ENCODE peak calls at places on chromosome 21, in six cellular contexts. T, X, N, I, F and D are unnamed samples.

GRCh38 chr21:33124879-33125278 is 54.9 kb downstream of the OLIG1 start:
- DNase-seq in T (no peak), X (no peak), N (no peak), I (no peak), F (no peak), D (no peak)

GRCh38 chr21:32813265-32813903 is 41.8 kb upstream of the PAXBP1 start:
- DNase-seq in T (no peak), X (no peak), N (no peak), I (no peak), F (peak; percentile 13), D (peak; percentile 30)

GRCh38 chr21:17514124-17514481 is 1.3 kb downstream of the CXADR start:
- DNase-seq in T (no peak), X (no peak), N (peak; percentile 14), I (no peak), F (no peak), D (no peak)

GRCh38 chr21:45822002-45822397 is 159.6 kb upstream of the COL6A1 start:
- DNase-seq in T (peak; percentile 14), X (no peak), N (no peak), I (no peak), F (no peak), D (no peak)

GRCh38 chr21:29261555-29262540 is 36.9 kb upstream of the BACH1 start:
- DNase-seq in T (no peak), X (no peak), N (no peak), I (no peak), F (no peak), D (no peak)

GRCh38 chr21:17679002-17679600 is 66.4 kb upstream of the BTG3 start:
- DNase-seq in T (no peak), X (peak; percentile 82), N (peak; percentile 53), I (peak; percentile 37), F (peak; percentile 75), D (peak; percentile 66)

GRCh38 chr21:26067836-26068401 is 102.7 kb downstream of the APP start:
- DNase-seq in T (no peak), X (no peak), N (no peak), I (no peak), F (no peak), D (no peak)

GRCh38 chr21:15141236-15141970 is 76.6 kb upstream of the NRIP1 start:
- DNase-seq in T (no peak), X (no peak), N (no peak), I (no peak), F (no peak), D (no peak)

GRCh38 chr21:17416139-17416538 is 96.7 kb upstream of the CXADR start:
- DNase-seq in T (no peak), X (peak; percentile 64), N (peak; percentile 23), I (peak; percentile 47), F (no peak), D (no peak)

GRCh38 chr21:42264245-42265195 is 45.6 kb downstream of the ABCG1 start:
- DNase-seq in T (no peak), X (no peak), N (no peak), I (no peak), F (no peak), D (no peak)

GRCh38 chr21:45970674-45971486 is 10.7 kb upstream of the COL6A1 start:
- DNase-seq in T (peak; percentile 80), X (peak; percentile 52), N (no peak), I (no peak), F (peak; percentile 10), D (peak; percentile 84)

GRCh38 chr21:33229099-33229775 is 501 bp upstream of the IFNAR2 start:
- DNase-seq in T (no peak), X (no peak), N (no peak), I (no peak), F (no peak), D (no peak)

GRCh38 chr21:24150753-24151152 is 1456.5 kb downstream of the MRPL39 start:
- DNase-seq in T (no peak), X (no peak), N (no peak), I (no peak), F (no peak), D (no peak)

GRCh38 chr21:29854795-29855194 is 85.0 kb downstream of the GRIK1 start:
- DNase-seq in T (no peak), X (no peak), N (no peak), I (no peak), F (no peak), D (no peak)

GRCh38 chr21:26177741-26178452 is 7.3 kb upstream of the APP start:
- DNase-seq in T (no peak), X (no peak), N (no peak), I (no peak), F (no peak), D (no peak)

GRCh38 chr21:42097860-42098259 is 26.7 kb downstream of the UMODL1 start:
- DNase-seq in T (no peak), X (peak; percentile 97), N (peak; percentile 98), I (peak; percentile 96), F (no peak), D (no peak)

GRCh38 chr21:43203523-43204080 is 34.8 kb downstream of the CRYAA start:
- DNase-seq in T (peak; percentile 7), X (no peak), N (no peak), I (no peak), F (no peak), D (no peak)

GRCh38 chr21:27813750-27814149 is 846.9 kb upstream of the ADAMTS5 start:
- DNase-seq in T (no peak), X (no peak), N (no peak), I (no peak), F (no peak), D (no peak)

GRCh38 chr21:45992311-45993209 is 11.0 kb downstream of the COL6A1 start:
- DNase-seq in T (peak; percentile 36), X (no peak), N (no peak), I (no peak), F (no peak), D (no peak)

GRCh38 chr21:45888361-45889009 is 93.1 kb upstream of the COL6A1 start:
- DNase-seq in T (no peak), X (no peak), N (no peak), I (no peak), F (no peak), D (no peak)

GRCh38 chr21:16195896-16196443 is 466.2 kb downstream of the USP25 start:
- DNase-seq in T (no peak), X (peak; percentile 42), N (no peak), I (no peak), F (no peak), D (no peak)

GRCh38 chr21:33155457-33155856 is 74.3 kb upstream of the IFNAR2 start:
- DNase-seq in T (no peak), X (no peak), N (no peak), I (no peak), F (no peak), D (no peak)

GRCh38 chr21:45352621-45353125 is 52.3 kb upstream of the COL18A1 start:
- DNase-seq in T (no peak), X (no peak), N (no peak), I (no peak), F (no peak), D (no peak)

GRCh38 chr21:18204931-18205330 is 39.7 kb upstream of the CHODL start:
- DNase-seq in T (no peak), X (no peak), N (no peak), I (no peak), F (no peak), D (no peak)

GRCh38 chr21:29382029-29382654 is 83.4 kb downstream of the BACH1 start:
- DNase-seq in T (no peak), X (peak; percentile 37), N (peak; percentile 54), I (no peak), F (no peak), D (no peak)

GRCh38 chr21:41366522-41367151 is 4.8 kb downstream of the MX2 start:
- DNase-seq in T (peak; percentile 20), X (peak; percentile 21), N (peak; percentile 75), I (peak; percentile 6), F (peak; percentile 28), D (peak; percentile 70)

GRCh38 chr21:42565886-42566523 is 52.4 kb downstream of the SLC37A1 start:
- DNase-seq in T (no peak), X (no peak), N (no peak), I (no peak), F (no peak), D (no peak)

GRCh38 chr21:14753466-14754258 is 207.5 kb upstream of the SAMSN1 start:
- DNase-seq in T (no peak), X (no peak), N (no peak), I (no peak), F (no peak), D (no peak)

GRCh38 chr21:22791986-22792560 is 1793.9 kb downstream of the NCAM2 start:
- DNase-seq in T (no peak), X (peak; percentile 67), N (peak; percentile 24), I (peak; percentile 6), F (peak; percentile 64), D (peak; percentile 33)

GRCh38 chr21:18030248-18030647 is 211.1 kb upstream of the C21orf91 start:
- DNase-seq in T (no peak), X (no peak), N (no peak), I (no peak), F (no peak), D (no peak)

GRCh38 chr21:25029580-25029979 is 577.7 kb downstream of the MRPL39 start:
- DNase-seq in T (no peak), X (no peak), N (no peak), I (no peak), F (no peak), D (no peak)

GRCh38 chr21:36060159-36060921 is at the start of gene SETD4:
- DNase-seq in T (peak; percentile 95), X (peak; percentile 95), N (peak; percentile 92), I (peak; percentile 80), F (peak; percentile 92), D (peak; percentile 98)

GRCh38 chr21:36063375-36064084 is 3.2 kb upstream of the SETD4 start:
- DNase-seq in T (no peak), X (no peak), N (no peak), I (no peak), F (no peak), D (no peak)

GRCh38 chr21:36059823-36060158 is 535 bp downstream of the SETD4 start:
- DNase-seq in T (no peak), X (peak; percentile 9), N (peak; percentile 39), I (no peak), F (no peak), D (peak; percentile 72)

GRCh38 chr21:36064085-36064460 is 3.7 kb upstream of the SETD4 start:
- DNase-seq in T (no peak), X (no peak), N (no peak), I (no peak), F (no peak), D (no peak)

GRCh38 chr21:36061445-36061844 is 1.1 kb upstream of the SETD4 start:
- DNase-seq in T (no peak), X (no peak), N (no peak), I (no peak), F (no peak), D (no peak)
- TF ChIP-seq CTCF in T (no peak), X (no peak), N (no peak), I (no peak), F (no peak), D (no peak)

GRCh38 chr21:36948686-36949085 is 17.8 kb downstream of the HLCS start:
- DNase-seq in T (no peak), X (no peak), N (no peak), I (no peak), F (no peak), D (no peak)
- TF ChIP-seq CTCF in T (no peak), X (no peak), N (no peak), I (no peak), F (no peak), D (no peak)

GRCh38 chr21:35436899-35437298 is 387.8 kb upstream of the RUNX1 start:
- DNase-seq in T (no peak), X (no peak), N (no peak), I (no peak), F (peak; percentile 4), D (no peak)
- TF ChIP-seq CTCF in T (no peak), X (no peak), N (no peak), I (no peak), F (peak; percentile 53), D (no peak)

GRCh38 chr21:21714396-21714795 is 716.2 kb downstream of the NCAM2 start:
- DNase-seq in T (no peak), X (peak; percentile 51), N (peak; percentile 3), I (peak; percentile 24), F (no peak), D (no peak)
- TF ChIP-seq CTCF in T (no peak), X (no peak), N (no peak), I (no peak), F (no peak), D (no peak)